ENCODE peak calls at places on chromosomes 16 and 17, in nine cellular contexts. Q is AG09309; L is activated CD8-positive, alpha-beta T cell treated with anti-CD3 and anti-CD28 coated beads for 36 hours; I is colonic mucosa; P is CD14-positive monocyte; D is mucosa of descending colon; J is HFFc6; S is psoas muscle; N is Calu3. X is an unnamed sample.

GRCh38 chr16:11107781-11108465 is 148.1 kb downstream of the SOCS1 start:
- DNase-seq in Q (no peak), L (no peak), I (no peak), P (no peak), D (no peak), J (peak; percentile 63), S (no peak), N (no peak), X (peak; percentile 78)

GRCh38 chr17:34566873-34567272 is 12.5 kb upstream of the TMEM132E start:
- DNase-seq in Q (no peak), L (no peak), I (no peak), P (no peak), D (no peak), J (no peak), S (no peak), N (no peak), X (no peak)

GRCh38 chr17:83150369-83151055 is 71.1 kb downstream of the METRNL start:
- DNase-seq in Q (no peak), L (no peak), I (no peak), P (peak; percentile 33), D (no peak), J (no peak), S (no peak), N (no peak), X (no peak)

GRCh38 chr17:77875051-77875780 is 83.3 kb upstream of the TNRC6C start:
- DNase-seq in Q (peak; percentile 81), L (no peak), I (no peak), P (no peak), D (no peak), J (peak; percentile 82), S (no peak), N (no peak), X (peak; percentile 84)

GRCh38 chr17:15261063-15261817 is 3.9 kb downstream of the PMP22 start:
- DNase-seq in Q (no peak), L (peak; percentile 14), I (peak; percentile 43), P (no peak), D (peak; percentile 54), J (peak; percentile 60), S (peak; percentile 54), N (peak; percentile 22), X (peak; percentile 61)

GRCh38 chr17:62064029-62064790 is 868 bp downstream of the MED13 start:
- DNase-seq in Q (no peak), L (no peak), I (no peak), P (no peak), D (no peak), J (no peak), S (no peak), N (no peak), X (peak; percentile 43)

GRCh38 chr17:5788266-5788900 is 204.1 kb upstream of the NLRP1 start:
- DNase-seq in Q (no peak), L (no peak), I (no peak), P (no peak), D (no peak), J (peak; percentile 71), S (no peak), N (no peak), X (peak; percentile 44)

GRCh38 chr16:68146583-68146982 is 61.4 kb downstream of the NFATC3 start:
- DNase-seq in Q (no peak), L (no peak), I (no peak), P (no peak), D (no peak), J (no peak), S (no peak), N (no peak), X (peak; percentile 57)

GRCh38 chr17:76199466-76199865 is 40.8 kb downstream of the RNF157 start:
- DNase-seq in Q (no peak), L (peak; percentile 83), I (no peak), P (no peak), D (no peak), J (no peak), S (no peak), N (no peak), X (no peak)

GRCh38 chr17:81053043-81053970 is 18.4 kb downstream of the BAIAP2 start:
- DNase-seq in Q (no peak), L (no peak), I (no peak), P (no peak), D (no peak), J (no peak), S (no peak), N (no peak), X (peak; percentile 36)

GRCh38 chr17:43465049-43465448 is 18.7 kb upstream of the DHX8 start:
- DNase-seq in Q (no peak), L (no peak), I (no peak), P (no peak), D (no peak), J (no peak), S (no peak), N (no peak), X (no peak)

GRCh38 chr17:35726609-35727460 is 4.6 kb upstream of the RASL10B start:
- DNase-seq in Q (peak; percentile 91), L (no peak), I (peak; percentile 53), P (no peak), D (no peak), J (peak; percentile 89), S (peak; percentile 64), N (peak; percentile 46), X (peak; percentile 93)

DNA sequence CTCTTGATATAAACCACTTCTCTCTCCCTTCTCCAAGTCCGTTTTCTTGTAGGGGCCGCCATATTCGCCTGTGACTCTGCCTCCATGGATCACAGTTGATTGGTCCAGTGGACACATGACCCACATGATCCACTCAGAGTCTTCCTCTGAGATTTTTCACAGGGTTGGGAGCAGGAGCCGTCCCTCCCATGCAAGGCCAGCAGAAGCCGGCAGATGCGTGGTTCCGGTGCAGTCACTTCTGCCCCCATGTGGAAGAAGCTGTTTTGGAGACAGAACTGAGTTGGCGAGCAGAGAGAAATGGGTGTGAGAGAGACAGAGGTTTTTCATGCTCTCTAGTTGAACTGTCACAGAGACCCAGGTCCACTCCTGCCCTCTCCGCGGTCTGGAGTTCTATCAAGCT is 83.3 kb downstream of the C16orf95 start:
- DNase-seq in Q (no peak), L (no peak), I (no peak), P (no peak), D (no peak), J (peak; percentile 30), S (no peak), N (peak; percentile 23), X (peak; percentile 53)
- TF ChIP-seq CTCF in Q (peak; percentile 39), L (no peak), I (no peak), P (no peak), D (no peak), J (peak; percentile 61), S (no peak), N (no peak), X (peak; percentile 50)

GRCh38 chr17:10058924-10059683 is 139.3 kb downstream of the GAS7 start:
- DNase-seq in Q (no peak), L (no peak), I (no peak), P (no peak), D (no peak), J (no peak), S (peak; percentile 59), N (no peak), X (no peak)

GRCh38 chr17:10061131-10061581 is 137.2 kb downstream of the GAS7 start:
- DNase-seq in Q (peak; percentile 54), L (no peak), I (no peak), P (no peak), D (peak; percentile 61), J (peak; percentile 44), S (peak; percentile 63), N (no peak), X (peak; percentile 56)

GRCh38 chr17:10062757-10063385 is 135.5 kb downstream of the GAS7 start:
- DNase-seq in Q (no peak), L (peak; percentile 35), I (no peak), P (peak; percentile 78), D (no peak), J (no peak), S (no peak), N (no peak), X (no peak)

GRCh38 chr17:10059684-10060211 is 138.7 kb downstream of the GAS7 start:
- DNase-seq in Q (no peak), L (peak; percentile 17), I (no peak), P (peak; percentile 69), D (no peak), J (no peak), S (peak; percentile 37), N (no peak), X (peak; percentile 6)

GRCh38 chr17:10060526-10060925 is 137.9 kb downstream of the GAS7 start:
- DNase-seq in Q (no peak), L (no peak), I (no peak), P (no peak), D (no peak), J (no peak), S (no peak), N (no peak), X (no peak)
- TF ChIP-seq CTCF in Q (no peak), L (no peak), I (no peak), P (no peak), D (no peak), J (no peak), S (no peak), N (no peak), X (no peak)

GRCh38 chr17:17437893-17438292 is 38.9 kb upstream of the MED9 start:
- DNase-seq in Q (no peak), L (no peak), I (no peak), P (no peak), D (no peak), J (no peak), S (no peak), N (no peak), X (no peak)

GRCh38 chr17:17437461-17437860 is 39.3 kb upstream of the MED9 start:
- DNase-seq in Q (no peak), L (no peak), I (no peak), P (no peak), D (no peak), J (no peak), S (no peak), N (no peak), X (no peak)

GRCh38 chr17:17440938-17441730 is 35.7 kb upstream of the MED9 start:
- DNase-seq in Q (no peak), L (no peak), I (no peak), P (no peak), D (no peak), J (no peak), S (no peak), N (no peak), X (no peak)

GRCh38 chr17:17443173-17443572 is 33.6 kb upstream of the MED9 start:
- DNase-seq in Q (no peak), L (no peak), I (no peak), P (no peak), D (no peak), J (no peak), S (no peak), N (no peak), X (no peak)

GRCh38 chr17:17439971-17440843 is 36.6 kb upstream of the MED9 start:
- DNase-seq in Q (no peak), L (peak; percentile 90), I (peak; percentile 77), P (peak; percentile 57), D (no peak), J (peak; percentile 27), S (peak; percentile 51), N (peak; percentile 63), X (peak; percentile 63)
- TF ChIP-seq CTCF in Q (peak; percentile 51), L (peak; percentile 82), I (peak; percentile 69), P (peak; percentile 77), D (peak; percentile 47), J (peak; percentile 79), S (peak; percentile 32), N (peak; percentile 25), X (peak; percentile 61)

DNA sequence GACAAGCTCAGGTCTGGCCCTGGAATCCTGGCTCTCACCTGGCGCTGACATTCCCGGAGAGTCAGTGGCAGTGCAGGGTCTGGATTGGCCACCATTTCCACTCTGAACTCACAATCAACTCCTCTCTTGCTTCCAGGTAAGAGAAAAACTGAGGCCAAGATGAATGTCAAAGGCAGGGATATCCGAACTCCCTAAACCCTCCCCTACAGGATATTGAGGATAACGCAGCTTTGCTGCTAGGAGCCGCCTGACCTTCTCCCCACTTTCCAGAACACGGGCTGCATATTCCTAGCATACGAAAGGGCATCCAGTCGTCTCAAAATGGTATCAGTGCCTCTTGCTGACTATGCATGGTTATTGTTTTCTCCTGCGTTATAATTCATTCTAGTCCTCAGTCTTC is 473.4 kb downstream of the SOX9 start:
- DNase-seq in Q (no peak), L (no peak), I (no peak), P (no peak), D (no peak), J (no peak), S (no peak), N (no peak), X (no peak)
- TF ChIP-seq CTCF in Q (no peak), L (no peak), I (no peak), P (no peak), D (no peak), J (peak; percentile 29), S (no peak), N (no peak), X (peak; percentile 7)

X was measured in astrocyte of the spinal cord.